ENCODE peak calls at places on chromosomes 12 and 14, in four cellular contexts. M is ovary, O is left ventricle myocardium inferior, C is glutamatergic neuron. A is an unnamed sample.
A peak's percentile ranks its signal among the peaks of the same experiment; 100 is the strongest.

GRCh38 chr14:77409131-77409533 is 14.2 kb downstream of the NOXRED1 start:
- DNase-seq in M (no peak), O (no peak), C (no peak), A (no peak)

GRCh38 chr14:89284368-89285058 is 132.5 kb downstream of the FOXN3 start:
- DNase-seq in M (no peak), O (no peak), C (peak; percentile 31), A (no peak)

GRCh38 chr12:78888583-78888982 is 24.0 kb downstream of the SYT1 start:
- DNase-seq in M (no peak), O (no peak), C (no peak), A (no peak)

GRCh38 chr12:94266796-94267529 is 118.6 kb downstream of the PLXNC1 start:
- DNase-seq in M (no peak), O (no peak), C (no peak), A (no peak)

GRCh38 chr12:61490732-61491498 is 769.3 kb upstream of the USP15 start:
- DNase-seq in M (no peak), O (no peak), C (no peak), A (no peak)

GRCh38 chr14:74642011-74642410 is 30.0 kb upstream of the LTBP2 start:
- DNase-seq in M (no peak), O (peak; percentile 49), C (no peak), A (no peak)

GRCh38 chr14:40981247-40981646 is 625.4 kb upstream of the LRFN5 start:
- DNase-seq in M (no peak), O (no peak), C (no peak), A (no peak)

GRCh38 chr12:11689591-11690158 is 40.2 kb downstream of the ETV6 start:
- DNase-seq in M (no peak), O (no peak), C (no peak), A (no peak)

GRCh38 chr12:71201136-71201679 is 43.4 kb upstream of the TSPAN8 start:
- DNase-seq in M (no peak), O (no peak), C (no peak), A (no peak)

GRCh38 chr12:57276935-57277563 is 26.1 kb upstream of the STAC3 start:
- DNase-seq in M (no peak), O (no peak), C (no peak), A (no peak)

GRCh38 chr12:123916729-123917128 is 55.9 kb downstream of the CCDC92 start:
- DNase-seq in M (no peak), O (no peak), C (no peak), A (no peak)

GRCh38 chr14:76917759-76918175 is 91.6 kb downstream of the LRRC74A start:
- DNase-seq in M (peak; percentile 58), O (peak; percentile 79), C (no peak), A (peak; percentile 73)

GRCh38 chr12:42299392-42300308 is 26.2 kb downstream of the ZCRB1 start:
- DNase-seq in M (no peak), O (no peak), C (no peak), A (no peak)

GRCh38 chr12:55188974-55189556 is 31.8 kb upstream of the OR10A7 start:
- DNase-seq in M (no peak), O (no peak), C (no peak), A (no peak)

GRCh38 chr14:21917699-21918436 is 244.2 kb upstream of the OR4E1 start:
- DNase-seq in M (no peak), O (no peak), C (peak; percentile 18), A (peak; percentile 30)

GRCh38 chr12:48003226-48004038 is 844 bp downstream of the COL2A1 start:
- DNase-seq in M (no peak), O (no peak), C (no peak), A (no peak)

GRCh38 chr12:40312982-40313576 is 88.3 kb downstream of the LRRK2 start:
- DNase-seq in M (no peak), O (no peak), C (no peak), A (no peak)

GRCh38 chr14:24066490-24067132 is 4.8 kb upstream of the CPNE6 start:
- DNase-seq in M (no peak), O (no peak), C (no peak), A (no peak)

GRCh38 chr12:63967358-63967757 is 122.9 kb downstream of the SRGAP1 start:
- DNase-seq in M (no peak), O (no peak), C (no peak), A (no peak)

A was measured in left cardiac atrium.